ENCODE peak calls at places on chromosomes 4 and X, in eight cellular contexts. I, N, R, L, G, X, B and S are unnamed samples.

GRCh38 chr4:46270986-46271596 is 118.8 kb downstream of the GABRA2 start:
- DNase-seq in I (peak; percentile 19), N (peak; percentile 21), R (peak; percentile 49), L (peak; percentile 38), G (no peak), X (no peak), B (peak; percentile 3), S (peak; percentile 34)

GRCh38 chr4:148007303-148007702 is 275.4 kb downstream of the ARHGAP10 start:
- DNase-seq in I (no peak), N (peak; percentile 98), R (peak; percentile 99), L (peak; percentile 95), G (no peak), X (no peak), B (peak; percentile 99), S (peak; percentile 79)

GRCh38 chr4:8101213-8101781 is 57.3 kb downstream of the ABLIM2 start:
- DNase-seq in I (no peak), N (peak; percentile 23), R (no peak), L (no peak), G (no peak), X (no peak), B (no peak), S (peak; percentile 7)

GRCh38 chr4:112279025-112279881 is 6.5 kb downstream of the TIFA start:
- DNase-seq in I (no peak), N (no peak), R (no peak), L (no peak), G (no peak), X (no peak), B (no peak), S (peak; percentile 9)

GRCh38 chr4:89379541-89380035 is 72.0 kb upstream of the GPRIN3 start:
- DNase-seq in I (no peak), N (no peak), R (no peak), L (no peak), G (no peak), X (no peak), B (no peak), S (no peak)

GRCh38 chr4:12595986-12596385 is 888.2 kb downstream of the RAB28 start:
- DNase-seq in I (no peak), N (no peak), R (no peak), L (no peak), G (no peak), X (no peak), B (no peak), S (no peak)

GRCh38 chr4:9988349-9988748 is 32.9 kb downstream of the SLC2A9 start:
- DNase-seq in I (no peak), N (no peak), R (peak; percentile 2), L (no peak), G (no peak), X (no peak), B (no peak), S (no peak)

GRCh38 chrX:2928127-2928582 is 984 bp downstream of the ARSD start:
- DNase-seq in I (peak; percentile 85), N (no peak), R (no peak), L (no peak), G (peak; percentile 91), X (no peak), B (peak; percentile 83), S (peak; percentile 49)

DNA sequence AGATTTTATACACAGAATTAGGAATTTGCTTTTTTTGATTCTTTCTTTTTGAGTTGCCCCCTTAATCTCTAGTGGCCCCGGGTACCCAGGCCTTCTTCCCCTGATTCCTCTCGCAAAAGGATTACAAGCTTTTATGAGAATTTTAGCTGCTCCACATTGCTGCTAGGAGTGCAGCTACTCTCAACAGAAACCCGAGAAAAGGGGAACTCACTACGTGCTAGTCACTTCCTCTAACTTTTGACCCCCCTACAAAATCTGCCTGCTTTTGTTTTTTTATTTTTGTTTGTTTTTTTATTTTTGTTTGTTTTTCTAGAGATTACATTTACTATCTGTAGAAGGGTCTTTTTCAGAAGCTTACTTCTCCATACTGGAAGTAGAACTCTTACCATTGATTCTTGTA is 64.1 kb downstream of the ZNF81 start:
- DNase-seq in I (no peak), N (no peak), R (no peak), L (no peak), G (no peak), X (no peak), B (no peak), S (no peak)
- H3K9ac ChIP-seq in I (no peak overlapping the region), N (no peak overlapping the region), R (no peak overlapping the region), L (no peak overlapping the region), G (no peak overlapping the region), X (no peak overlapping the region), B (no peak overlapping the region), S (no peak overlapping the region)

GRCh38 chrX:137483554-137483953 is 82.4 kb upstream of the ZIC3 start:
- DNase-seq in I (no peak), N (no peak), R (no peak), L (no peak), G (no peak), X (no peak), B (no peak), S (no peak)

GRCh38 chrX:137479394-137479793 is 86.5 kb upstream of the ZIC3 start:
- DNase-seq in I (no peak), N (no peak), R (no peak), L (no peak), G (no peak), X (no peak), B (no peak), S (no peak)

DNA sequence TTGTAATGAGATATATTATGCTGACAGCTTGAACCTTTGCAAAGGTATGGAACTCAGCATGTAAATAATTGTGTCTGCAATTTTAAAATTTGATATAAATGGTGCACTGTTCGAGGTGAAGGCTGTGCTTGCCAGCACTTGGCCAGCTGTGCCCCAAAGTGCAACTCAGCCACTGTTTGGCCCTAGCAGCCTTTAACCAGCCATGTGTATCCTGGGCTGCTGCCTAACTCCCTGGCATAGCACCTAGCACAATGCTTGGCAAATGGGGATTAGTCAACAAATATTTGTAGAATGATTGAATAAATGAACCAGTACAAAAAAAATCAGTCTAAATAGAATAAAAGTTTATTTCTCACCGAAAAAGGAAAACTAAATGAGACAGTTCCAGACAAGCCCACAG is 83.8 kb upstream of the ZIC3 start:
- DNase-seq in I (no peak), N (no peak), R (no peak), L (no peak), G (no peak), X (no peak), B (no peak), S (no peak)
- H3K4me1 ChIP-seq in I (no peaks in the 10 kb centered on the region), N (no peaks in the 10 kb centered on the region), R (no peaks in the 10 kb centered on the region), L (no peaks in the 10 kb centered on the region), G (no peaks in the 10 kb centered on the region), X (no peaks in the 10 kb centered on the region), B (no peaks in the 10 kb centered on the region), S (no peaks in the 10 kb centered on the region)

GRCh38 chr4:153074501-153075255 is 129.6 kb upstream of the TRIM2 start:
- DNase-seq in I (no peak), N (peak; percentile 42), R (no peak), L (no peak), G (no peak), X (no peak), B (peak; percentile 36), S (no peak)
- H3K9ac ChIP-seq in I (no peak overlapping the region), N (no peak overlapping the region), R (no peak overlapping the region), L (no peak overlapping the region), G (no peak overlapping the region), X (no peak overlapping the region), B (no peak overlapping the region), S (no peak overlapping the region)

DNA sequence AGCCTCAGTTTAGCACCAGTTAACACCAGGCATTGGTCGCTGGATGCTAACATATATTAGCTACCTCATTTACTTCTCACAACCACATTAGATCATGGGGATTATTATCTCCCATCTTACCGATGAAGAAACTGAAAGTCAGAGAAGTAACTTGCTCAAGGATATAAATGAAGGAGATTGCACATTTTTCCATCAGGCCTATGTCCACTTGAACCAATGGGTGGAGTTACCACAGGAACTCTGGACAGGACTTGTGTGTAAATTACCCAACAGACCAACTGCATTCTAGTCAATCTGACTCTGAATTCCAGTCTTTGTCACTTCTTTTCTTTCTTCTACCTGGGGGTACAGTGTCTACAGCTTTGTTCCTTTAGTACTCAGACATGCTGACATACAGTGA is 1.8 kb downstream of the LNX1 start:
- DNase-seq in I (no peak), N (no peak), R (peak; percentile 74), L (no peak), G (no peak), X (no peak), B (no peak), S (peak; percentile 27)
- H3K4me1 ChIP-seq in I (peaks cover 25% of the 10 kb centered on the region), N (peaks cover 28% of the 10 kb centered on the region), R (peaks cover 5% of the 10 kb centered on the region), L (peaks cover 27% of the 10 kb centered on the region), G (no peaks in the 10 kb centered on the region), X (no peaks in the 10 kb centered on the region), B (peaks cover 7% of the 10 kb centered on the region), S (peaks cover 10% of the 10 kb centered on the region)

GRCh38 chrX:130167040-130167439 is 1.4 kb upstream of the AIFM1 start:
- DNase-seq in I (no peak), N (no peak), R (no peak), L (no peak), G (no peak), X (no peak), B (peak; percentile 3), S (no peak)
- H3K9ac ChIP-seq in I (no peak overlapping the region), N (no peak overlapping the region), R (peak overlapping the region; percentile 85), L (peak overlapping the region; percentile 89), G (no peak overlapping the region), X (no peak overlapping the region), B (no peak overlapping the region), S (no peak overlapping the region)

GRCh38 chr4:38495481-38495880 is 168.5 kb upstream of the KLF3 start:
- DNase-seq in I (peak; percentile 82), N (no peak), R (no peak), L (no peak), G (peak; percentile 41), X (peak; percentile 57), B (no peak), S (no peak)

GRCh38 chr4:38489924-38490639 is 173.9 kb upstream of the KLF3 start:
- DNase-seq in I (peak; percentile 61), N (peak; percentile 70), R (peak; percentile 74), L (peak; percentile 48), G (peak; percentile 31), X (no peak), B (peak; percentile 53), S (no peak)

GRCh38 chr4:38491854-38492478 is 172.0 kb upstream of the KLF3 start:
- DNase-seq in I (no peak), N (no peak), R (no peak), L (no peak), G (no peak), X (no peak), B (no peak), S (no peak)

GRCh38 chr4:38490753-38491446 is 173.1 kb upstream of the KLF3 start:
- DNase-seq in I (no peak), N (no peak), R (no peak), L (no peak), G (no peak), X (no peak), B (no peak), S (no peak)

GRCh38 chr4:38493068-38493467 is 170.9 kb upstream of the KLF3 start:
- DNase-seq in I (no peak), N (no peak), R (no peak), L (no peak), G (no peak), X (no peak), B (no peak), S (no peak)
- H3K4me1 ChIP-seq in I (peaks cover 72% of the 10 kb centered on the region), N (peaks cover 3% of the 10 kb centered on the region), R (peaks cover 4% of the 10 kb centered on the region), L (peaks cover 8% of the 10 kb centered on the region), G (peaks cover 3% of the 10 kb centered on the region), X (peaks cover 36% of the 10 kb centered on the region), B (no peaks in the 10 kb centered on the region), S (peaks cover 6% of the 10 kb centered on the region)

GRCh38 chr4:163613375-163613774 is 118.9 kb downstream of the TMA16 start:
- DNase-seq in I (no peak), N (no peak), R (no peak), L (no peak), G (no peak), X (no peak), B (no peak), S (no peak)
- H3K9ac ChIP-seq in I (no peak overlapping the region), N (no peak overlapping the region), R (no peak overlapping the region), L (no peak overlapping the region), G (no peak overlapping the region), X (no peak overlapping the region), B (no peak overlapping the region), S (no peak overlapping the region)

GRCh38 chrX:44906542-44906941 is 33.6 kb downstream of the KDM6A start:
- DNase-seq in I (no peak), N (no peak), R (no peak), L (no peak), G (no peak), X (no peak), B (no peak), S (no peak)
- H3K4me1 ChIP-seq in I (peaks cover 17% of the 10 kb centered on the region), N (peaks cover 16% of the 10 kb centered on the region), R (no peaks in the 10 kb centered on the region), L (peaks cover 12% of the 10 kb centered on the region), G (no peaks in the 10 kb centered on the region), X (no peaks in the 10 kb centered on the region), B (no peaks in the 10 kb centered on the region), S (no peaks in the 10 kb centered on the region)